ENCODE peak calls at places on chromosomes 13 and 19, in nine cellular contexts. V, O, J, C, K, P, H, M and Z are unnamed samples.

GRCh38 chr13:109271061-109271460 is 515.3 kb downstream of the IRS2 start:
- DNase-seq in J (no peak), V (no peak), K (no peak), P (no peak), O (no peak), H (no peak), C (no peak), M (no peak), Z (no peak)

GRCh38 chr13:91406619-91407018 is 8.2 kb downstream of the GPC5 start:
- DNase-seq in C (no peak), K (no peak), H (no peak), V (peak), P (no peak), M (no peak), J (peak), O (peak), Z (no peak)

GRCh38 chr13:51453308-51453958 is 597 bp upstream of the INTS6 start:
- DNase-seq in C (peak), O (peak), M (peak), H (peak), P (peak), K (no peak), V (no peak), J (peak), Z (no peak)

GRCh38 chr19:1269478-1270167 is 491 bp downstream of the CIRBP start:
- DNase-seq in V (peak), C (peak), M (peak), J (peak), P (peak), K (no peak), O (peak), H (peak), Z (no peak)

GRCh38 chr13:43170497-43170896 is 147.1 kb downstream of the DNAJC15 start:
- DNase-seq in J (peak), O (peak), C (no peak), H (no peak), V (no peak), M (no peak), K (no peak), P (no peak), Z (no peak)

GRCh38 chr13:73266640-73267180 is 207.9 kb downstream of the KLF5 start:
- DNase-seq in H (no peak), C (no peak), O (no peak), P (no peak), K (no peak), M (no peak), J (no peak), V (no peak), Z (no peak)

GRCh38 chr13:40269086-40269485 is 397.4 kb downstream of the FOXO1 start:
- DNase-seq in V (no peak), O (no peak), M (no peak), P (no peak), C (no peak), K (no peak), J (no peak), H (no peak), Z (no peak)

GRCh38 chr13:34502011-34502410 is 440.1 kb upstream of the NBEA start:
- DNase-seq in V (no peak), H (no peak), M (no peak), P (no peak), J (no peak), O (no peak), K (no peak), C (no peak), Z (no peak)

GRCh38 chr19:44623080-44623479 is 9.7 kb downstream of the IGSF23 start:
- DNase-seq in J (no peak), M (no peak), C (no peak), K (peak), P (no peak), O (no peak), H (no peak), V (no peak), Z (no peak)